ENCODE peak calls at places on chromosomes 11 and 22, in four cellular contexts. I is right cardiac atrium, W is lung, J is H1. Y is an unnamed sample.
A peak's percentile ranks its signal among the peaks of the same experiment; 100 is the strongest.

GRCh38 chr22:43512279-43512678 is 100.5 kb downstream of the MPPED1 start:
- DNase-seq in W (no peak), J (no peak), I (no peak), Y (no peak)

GRCh38 chr11:46119053-46119351 is 2.3 kb downstream of the PHF21A start:
- DNase-seq in J (no peak), I (no peak), W (no peak), Y (no peak)

GRCh38 chr11:130909650-130910049 is 6.6 kb downstream of the SNX19 start:
- DNase-seq in J (no peak), I (no peak), W (no peak), Y (no peak)

GRCh38 chr11:74321487-74322188 is 10.2 kb upstream of the P4HA3 start:
- DNase-seq in W (no peak), I (no peak), J (peak; percentile 58), Y (peak; percentile 13)

GRCh38 chr11:8247312-8247711 is 16.4 kb downstream of the LMO1 start:
- DNase-seq in I (no peak), J (peak; percentile 75), W (no peak), Y (no peak)

GRCh38 chr22:19723990-19724827 is 870 bp downstream of the GP1BB start:
- DNase-seq in I (peak; percentile 68), J (peak; percentile 79), W (no peak), Y (no peak)

GRCh38 chr11:117826360-117826635 is 1.8 kb upstream of the FXYD2 start:
- DNase-seq in W (no peak), J (no peak), I (no peak), Y (no peak)

GRCh38 chr22:22935546-22936157 is 48.0 kb downstream of the IGLL5 start:
- DNase-seq in I (no peak), J (no peak), W (no peak), Y (no peak)

GRCh38 chr11:45368697-45369096 is 82.6 kb upstream of the SYT13 start:
- DNase-seq in W (no peak), I (no peak), J (no peak), Y (no peak)

GRCh38 chr11:93564895-93565294 is 21.7 kb upstream of the SMCO4 start:
- DNase-seq in I (no peak), W (no peak), J (no peak), Y (no peak)

GRCh38 chr22:40194656-40195055 is 16.9 kb downstream of the TNRC6B start:
- DNase-seq in W (no peak), J (no peak), I (no peak), Y (no peak)

GRCh38 chr22:30452861-30453260 is 19.0 kb downstream of the SEC14L3 start:
- DNase-seq in I (no peak), W (no peak), J (no peak), Y (no peak)

GRCh38 chr22:35582861-35583670 is 34.1 kb downstream of the MB start:
- DNase-seq in J (peak; percentile 82), W (peak; percentile 62), I (peak; percentile 77), Y (no peak)

GRCh38 chr22:37197451-37198289 is 9.6 kb upstream of the C1QTNF6 start:
- DNase-seq in W (peak; percentile 80), I (no peak), J (no peak), Y (no peak)

GRCh38 chr11:134038897-134039470 is 29.9 kb upstream of the JAM3 start:
- DNase-seq in J (no peak), W (no peak), I (no peak), Y (no peak)

GRCh38 chr22:27228771-27229170 is 571.4 kb downstream of the MIAT start:
- DNase-seq in I (no peak), W (no peak), J (no peak), Y (no peak)

GRCh38 chr22:29275167-29275566 is 7.1 kb downstream of the EWSR1 start:
- DNase-seq in W (no peak), I (no peak), J (no peak), Y (no peak)

GRCh38 chr11:13222285-13222684 is 55.3 kb upstream of the BMAL1 start:
- DNase-seq in W (no peak), J (peak; percentile 33), I (no peak), Y (no peak)

GRCh38 chr11:43576834-43577521 is 103.6 kb upstream of the HSD17B12 start:
- DNase-seq in J (peak; percentile 94), W (no peak), I (peak; percentile 73), Y (peak; percentile 87)

GRCh38 chr11:134067486-134067885 is 1.4 kb upstream of the JAM3 start:
- DNase-seq in I (no peak), W (no peak), J (no peak), Y (no peak)

GRCh38 chr11:107791343-107792048 is 67.1 kb downstream of the SLC35F2 start:
- DNase-seq in J (no peak), W (no peak), I (no peak), Y (no peak)

GRCh38 chr11:45918331-45918941 is 759 bp upstream of the PEX16 start:
- DNase-seq in I (peak; percentile 94), J (peak; percentile 86), W (peak; percentile 87), Y (no peak)

GRCh38 chr11:111063711-111064110 is 181.8 kb upstream of the POU2AF2 start:
- DNase-seq in W (no peak), J (no peak), I (no peak), Y (no peak)

GRCh38 chr11:5476184-5476819 is 12.2 kb upstream of the OR52D1 start:
- DNase-seq in J (no peak), I (no peak), W (no peak), Y (peak; percentile 20)

GRCh38 chr11:47020793-47021624 is 84.4 kb downstream of the CSTPP1 start:
- DNase-seq in J (no peak), I (no peak), W (no peak), Y (no peak)

GRCh38 chr11:16959528-16960100 is 54.6 kb downstream of the PLEKHA7 start:
- DNase-seq in J (no peak), I (no peak), W (no peak), Y (no peak)

GRCh38 chr11:8335683-8336082 is 72.0 kb upstream of the LMO1 start:
- DNase-seq in J (no peak), I (no peak), W (no peak), Y (no peak)

GRCh38 chr22:25750569-25751173 is 8.7 kb downstream of the MYO18B start:
- DNase-seq in W (no peak), I (no peak), J (no peak), Y (no peak)

GRCh38 chr11:11972148-11972547 is 36.3 kb downstream of the DKK3 start:
- DNase-seq in J (peak; percentile 37), W (peak; percentile 22), I (no peak), Y (no peak)

GRCh38 chr11:69700278-69701140 is 3.3 kb downstream of the FGF19 start:
- DNase-seq in I (peak; percentile 91), J (peak; percentile 76), W (peak; percentile 66), Y (no peak)

GRCh38 chr22:29108137-29108536 is 35.3 kb downstream of the KREMEN1 start:
- DNase-seq in W (no peak), I (no peak), J (no peak), Y (no peak)

GRCh38 chr22:35743466-35743865 is 25.8 kb downstream of the APOL5 start:
- DNase-seq in I (no peak), W (no peak), J (no peak), Y (no peak)

GRCh38 chr11:43992834-43993637 is 50.6 kb downstream of the C11orf96 start:
- DNase-seq in I (peak; percentile 69), W (no peak), J (no peak), Y (no peak)

GRCh38 chr11:208177-208916 is 839 bp downstream of the RIC8A start:
- DNase-seq in W (peak; percentile 75), I (peak; percentile 94), J (peak; percentile 80), Y (no peak)

GRCh38 chr22:25567305-25567704 is 2.8 kb downstream of the GRK3 start:
- DNase-seq in I (no peak), J (no peak), W (no peak), Y (no peak)

GRCh38 chr11:69352715-69353325 is 58.9 kb downstream of the MYEOV start:
- DNase-seq in W (peak; percentile 30), J (peak; percentile 34), I (no peak), Y (no peak)

GRCh38 chr11:107777094-107777493 is 65.2 kb upstream of the SLN start:
- DNase-seq in I (no peak), W (no peak), J (no peak), Y (no peak)

GRCh38 chr11:44833869-44834452 is 107.2 kb downstream of the TSPAN18 start:
- DNase-seq in J (no peak), W (no peak), I (no peak), Y (no peak)

GRCh38 chr11:2442554-2442953 is 1.8 kb downstream of the TRPM5 start:
- DNase-seq in I (no peak), J (no peak), W (no peak), Y (no peak)

GRCh38 chr11:2444301-2445106 is at the start of the genes KCNQ1 and TRPM5:
- DNase-seq in W (peak; percentile 61), J (peak; percentile 84), I (peak; percentile 84), Y (no peak)

GRCh38 chr11:2443881-2444300 is 423 bp downstream of the TRPM5 start:
- DNase-seq in J (no peak), W (no peak), I (no peak), Y (no peak)

GRCh38 chr11:2445107-2445947 is 519 bp downstream of the KCNQ1 start:
- DNase-seq in W (no peak), J (no peak), I (peak; percentile 71), Y (no peak)

GRCh38 chr11:2443406-2443805 is 908 bp downstream of the TRPM5 start:
- DNase-seq in I (no peak), W (no peak), J (no peak), Y (no peak)
- H3K4me1 ChIP-seq in I (no peaks in the 10 kb centered on the region), W (no peaks in the 10 kb centered on the region), J (peaks cover 3% of the 10 kb centered on the region), Y (no peaks in the 10 kb centered on the region)

GRCh38 chr11:82995754-82996398 is 75.8 kb downstream of the RAB30 start:
- DNase-seq in J (no peak), I (peak; percentile 70), W (no peak), Y (no peak)

GRCh38 chr11:82998697-82999096 is 73.0 kb downstream of the RAB30 start:
- DNase-seq in W (no peak), J (no peak), I (no peak), Y (no peak)

GRCh38 chr11:82995276-82995675 is 76.4 kb downstream of the RAB30 start:
- DNase-seq in I (no peak), J (no peak), W (no peak), Y (no peak)

GRCh38 chr11:82999232-82999631 is 72.5 kb downstream of the RAB30 start:
- DNase-seq in J (no peak), W (no peak), I (no peak), Y (no peak)

GRCh38 chr11:82996966-82997606 is 74.6 kb downstream of the RAB30 start:
- DNase-seq in I (no peak), J (no peak), W (no peak), Y (no peak)
- H3K4me1 ChIP-seq in I (peaks cover 8% of the 10 kb centered on the region), J (no peaks in the 10 kb centered on the region), W (peaks cover 12% of the 10 kb centered on the region), Y (no peaks in the 10 kb centered on the region)

DNA sequence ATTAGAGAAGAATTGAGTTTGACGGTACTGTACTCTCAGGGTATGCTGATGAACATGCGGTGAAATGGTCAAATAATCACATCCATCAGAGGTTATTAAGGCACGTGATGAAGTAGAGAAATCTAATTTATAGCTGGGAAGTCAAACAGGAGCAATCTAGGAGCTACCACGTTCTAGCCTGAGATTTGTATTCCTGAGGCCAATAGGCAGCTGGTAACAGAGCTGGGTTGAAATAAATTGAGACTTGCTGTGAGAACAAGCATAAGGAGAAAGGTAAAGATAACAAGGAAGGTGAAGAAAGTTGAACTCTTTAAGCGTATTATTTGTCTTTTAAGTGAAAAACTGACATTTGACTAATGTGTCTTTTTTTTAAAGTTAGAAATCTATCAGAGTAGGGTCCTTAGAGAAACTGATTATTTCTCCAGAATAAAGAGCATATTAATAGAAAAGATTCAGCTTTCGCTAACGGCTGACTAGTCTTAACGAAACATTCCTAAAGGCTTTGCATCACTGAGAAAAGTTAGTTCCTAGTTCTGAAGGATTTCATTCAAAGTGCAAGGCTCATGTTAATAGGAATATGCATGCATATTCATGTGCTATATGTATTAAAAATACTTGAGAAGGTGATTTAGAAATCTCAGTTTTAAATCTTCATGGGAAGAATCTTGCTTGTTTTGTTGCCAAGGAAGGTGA is 5.2 kb upstream of the WEE1 start:
- DNase-seq in W (no peak), J (no peak), I (no peak), Y (no peak)
- H3K4me1 ChIP-seq in W (peaks cover 6% of the 10 kb centered on the region), J (peaks cover 17% of the 10 kb centered on the region), I (peaks cover 9% of the 10 kb centered on the region), Y (no peaks in the 10 kb centered on the region)

GRCh38 chr11:2990617-2991476 is 1.3 kb downstream of the NAP1L4 start:
- DNase-seq in I (no peak), W (no peak), J (no peak), Y (no peak)
- H3K4me1 ChIP-seq in I (peaks cover 3% of the 10 kb centered on the region), W (peaks cover 19% of the 10 kb centered on the region), J (peaks cover 18% of the 10 kb centered on the region), Y (peaks cover 2% of the 10 kb centered on the region)